ENCODE peak calls at places on chromosomes 11 and 22, in four cellular contexts. E is IMR-90, T is H9, K is H1. Z is an unnamed sample.

GRCh38 chr22:50587407-50587806 is 4.8 kb upstream of the CHKB start:
- DNase-seq in T (no peak), E (no peak), K (no peak), Z (no peak)

GRCh38 chr11:28794405-28794804 is 686.2 kb downstream of the METTL15 start:
- DNase-seq in E (peak; percentile 13), K (no peak), T (no peak), Z (no peak)

GRCh38 chr22:26428515-26429457 is at the start of gene ASPHD2:
- DNase-seq in K (peak; percentile 75), T (peak; percentile 84), E (peak; percentile 51), Z (peak; percentile 68)

GRCh38 chr11:15943418-15944197 is 412.7 kb downstream of the SOX6 start:
- DNase-seq in K (peak; percentile 14), T (no peak), E (no peak), Z (no peak)

GRCh38 chr22:46078241-46079092 is 71.9 kb upstream of the PPARA start:
- DNase-seq in K (no peak), E (no peak), T (no peak), Z (no peak)

GRCh38 chr11:8372641-8373381 is 109.1 kb upstream of the LMO1 start:
- DNase-seq in E (no peak), K (no peak), T (no peak), Z (no peak)

GRCh38 chr22:19291580-19292261 is at the start of gene CLTCL1:
- DNase-seq in E (peak; percentile 58), T (peak; percentile 85), K (peak; percentile 92), Z (peak; percentile 79)

GRCh38 chr11:61540528-61540927 is 32.0 kb downstream of the LRRC10B start:
- DNase-seq in E (no peak), T (no peak), K (no peak), Z (no peak)

GRCh38 chr11:2428322-2428795 is 16.0 kb downstream of the TRPM5 start:
- DNase-seq in K (peak; percentile 93), E (peak; percentile 34), T (peak; percentile 74), Z (peak; percentile 66)

GRCh38 chr22:32590556-32590955 is 115.9 kb downstream of the FBXO7 start:
- DNase-seq in T (no peak), K (no peak), E (peak; percentile 63), Z (no peak)

GRCh38 chr11:33663121-33663520 is 37.5 kb downstream of the C11orf91 start:
- DNase-seq in T (no peak), K (no peak), E (no peak), Z (no peak)

DNA sequence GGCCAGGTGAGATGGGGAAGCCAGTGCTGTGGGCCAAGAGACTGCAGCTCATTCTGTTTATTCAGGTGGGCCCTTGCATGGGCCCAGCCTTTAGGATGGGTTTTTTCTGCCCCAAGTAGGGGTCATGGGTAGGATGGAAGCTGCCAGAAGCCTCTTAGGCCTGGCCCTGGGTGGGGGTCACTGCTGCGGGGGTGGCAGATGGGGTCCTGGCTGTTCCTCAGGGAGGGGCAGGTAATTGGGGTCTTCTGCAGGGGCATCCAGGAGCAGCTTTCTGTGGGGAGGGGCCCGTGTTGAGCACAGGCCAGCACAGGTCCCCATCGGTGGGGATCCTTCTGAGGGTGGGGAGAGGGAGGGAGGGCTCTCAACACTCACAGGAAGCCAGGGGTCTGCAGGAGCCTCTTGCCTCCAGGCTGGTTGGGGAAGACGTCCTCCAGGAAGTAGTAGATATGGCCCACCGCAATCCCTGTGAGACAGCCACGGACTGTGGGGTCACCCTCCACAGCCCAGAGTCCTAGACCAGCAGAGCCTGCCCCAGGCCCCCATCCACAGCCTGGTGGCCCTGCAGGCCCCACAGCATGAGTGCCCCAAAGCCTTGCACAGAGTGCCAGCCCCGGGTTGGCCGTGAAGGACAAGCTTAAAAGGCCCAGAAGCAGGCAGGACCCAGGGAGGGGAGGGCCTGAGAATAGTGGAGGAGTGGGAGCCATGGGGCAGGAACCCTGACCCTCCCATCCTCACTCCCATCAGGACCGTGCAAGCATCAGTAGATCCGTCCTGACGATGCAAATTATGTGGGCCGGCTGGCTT is 1.9 kb downstream of the DERL3 start:
- DNase-seq in E (no peak), T (no peak), K (no peak), Z (no peak)
- H3K4me1 ChIP-seq in E (peaks cover 2% of the 10 kb centered on the region), T (no peaks in the 10 kb centered on the region), K (peaks cover 8% of the 10 kb centered on the region), Z (peaks cover 3% of the 10 kb centered on the region)

GRCh38 chr22:20661473-20661872 is 112.4 kb upstream of the SERPIND1 start:
- DNase-seq in K (no peak), T (no peak), E (no peak), Z (no peak)
- H3K56ac ChIP-seq in K (no peak overlapping the region), T (no peak overlapping the region), E (no peak overlapping the region), Z (no peak overlapping the region)

DNA sequence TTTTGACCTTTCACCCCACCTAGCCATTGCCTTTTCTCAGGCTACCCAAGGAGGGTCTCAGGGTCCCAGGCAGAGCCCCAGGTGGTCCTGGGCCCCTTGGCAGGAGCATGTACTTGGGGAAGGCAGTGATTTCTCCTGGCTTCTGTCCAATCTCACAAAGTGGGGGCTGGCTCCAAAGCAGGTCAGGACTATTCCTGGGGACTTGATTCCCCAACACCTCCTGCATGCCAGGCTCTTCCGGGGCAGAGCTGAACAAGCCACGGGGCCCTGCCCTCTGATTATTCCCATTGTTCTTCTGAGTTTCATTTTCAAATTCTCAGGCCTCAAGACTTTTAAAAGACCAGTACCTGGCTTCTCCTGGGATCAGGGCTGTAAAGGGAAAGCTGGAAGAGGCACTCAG is 1.5 kb upstream of the TCF20 start:
- DNase-seq in T (no peak), K (no peak), E (no peak), Z (no peak)
- H4K5ac ChIP-seq in T (no peak overlapping the region), K (no peak overlapping the region), E (no peak overlapping the region), Z (no peak overlapping the region)

GRCh38 chr11:83557638-83558037 is 271.5 kb upstream of the CCDC90B start:
- DNase-seq in T (no peak), K (no peak), E (no peak), Z (no peak)

GRCh38 chr11:83558281-83558680 is 272.1 kb upstream of the CCDC90B start:
- DNase-seq in K (no peak), T (no peak), E (no peak), Z (no peak)

GRCh38 chr11:83549984-83550667 is 264.0 kb upstream of the CCDC90B start:
- DNase-seq in T (no peak), K (no peak), E (no peak), Z (no peak)

DNA sequence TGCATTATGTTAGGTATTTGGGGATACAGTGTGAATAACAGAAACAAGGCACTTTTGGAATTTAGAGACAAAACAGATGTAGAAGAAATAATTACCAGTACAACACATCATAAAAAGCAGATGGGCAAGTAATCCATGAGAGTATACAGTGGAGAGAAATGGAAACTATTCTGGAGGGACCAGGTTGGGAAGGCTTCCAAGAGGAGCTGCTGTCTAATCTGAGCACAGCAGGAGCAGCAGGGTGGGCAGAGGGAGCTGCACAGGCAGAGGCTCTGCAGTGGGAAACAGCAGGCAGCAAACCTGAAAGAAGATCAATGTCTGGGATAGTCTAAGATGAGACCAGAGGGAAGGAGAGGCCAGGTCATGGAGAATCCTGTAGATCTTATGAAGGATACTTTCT is 268.7 kb upstream of the CCDC90B start:
- DNase-seq in K (no peak), T (no peak), E (no peak), Z (no peak)
- H3K4me1 ChIP-seq in K (no peaks in the 10 kb centered on the region), T (no peaks in the 10 kb centered on the region), E (no peaks in the 10 kb centered on the region), Z (no peaks in the 10 kb centered on the region)

GRCh38 chr11:64179221-64179620 is 6.8 kb upstream of the STIP1 start:
- DNase-seq in K (no peak), T (no peak), E (no peak), Z (no peak)
- H3K56ac ChIP-seq in K (no peak overlapping the region), T (no peak overlapping the region), E (no peak overlapping the region), Z (no peak overlapping the region)

GRCh38 chr11:70574725-70575347 is 176.5 kb downstream of the CTTN start:
- DNase-seq in T (no peak), K (no peak), E (no peak), Z (no peak)
- H4K5ac ChIP-seq in T (no peak overlapping the region), K (no peak overlapping the region), E (no peak overlapping the region), Z (no peak overlapping the region)

GRCh38 chr22:34301569-34301968 is 381.3 kb upstream of the LARGE1 start:
- DNase-seq in K (no peak), E (no peak), T (no peak), Z (peak; percentile 6)

GRCh38 chr22:34306361-34306760 is 386.1 kb upstream of the LARGE1 start:
- DNase-seq in E (no peak), K (no peak), T (no peak), Z (no peak)

GRCh38 chr22:34308101-34308500 is 387.8 kb upstream of the LARGE1 start:
- DNase-seq in E (no peak), T (no peak), K (no peak), Z (no peak)

GRCh38 chr22:34303656-34304055 is 383.4 kb upstream of the LARGE1 start:
- DNase-seq in T (no peak), E (no peak), K (no peak), Z (no peak)
- H3K4me1 ChIP-seq in T (no peaks in the 10 kb centered on the region), E (no peaks in the 10 kb centered on the region), K (no peaks in the 10 kb centered on the region), Z (no peaks in the 10 kb centered on the region)